ENCODE peak calls at places on chromosomes 11 and 22, in seven cellular contexts. C is stomach, L is GM23338, E is bronchial epithelial cell, A is cardiac fibroblast, W is astrocyte of the spinal cord, M is cardiac muscle cell. G is an unnamed sample.

GRCh38 chr22:46750861-46751260 is 11.6 kb upstream of the TBC1D22A start:
- DNase-seq in C (peak), L (no peak), E (no peak), A (no peak), W (no peak), M (no peak), G (no peak)

GRCh38 chr11:70567680-70568503 is 169.6 kb downstream of the CTTN start:
- DNase-seq in C (no peak), L (peak), E (peak), A (peak), W (peak), M (no peak), G (no peak)

GRCh38 chr11:73249858-73250773 is 22.0 kb upstream of the P2RY6 start:
- DNase-seq in C (no peak), L (no peak), E (no peak), A (peak), W (no peak), M (no peak), G (no peak)

GRCh38 chr11:116733959-116734517 is 38.7 kb downstream of the BUD13 start:
- DNase-seq in C (no peak), L (no peak), E (no peak), A (no peak), W (no peak), M (no peak), G (no peak)

GRCh38 chr11:70483077-70483861 is 84.9 kb downstream of the CTTN start:
- DNase-seq in C (peak), L (peak), E (peak), A (peak), W (peak), M (peak), G (no peak)

GRCh38 chr11:116733386-116733755 is 39.4 kb downstream of the BUD13 start:
- DNase-seq in C (no peak), L (no peak), E (no peak), A (no peak), W (no peak), M (no peak), G (no peak)

GRCh38 chr11:27183672-27184457 is 143.2 kb downstream of the BBOX1 start:
- DNase-seq in C (peak), L (peak), E (peak), A (peak), W (peak), M (peak), G (no peak)

GRCh38 chr11:95145430-95146063 is 55.9 kb downstream of the ENDOD1 start:
- DNase-seq in C (no peak), L (no peak), E (no peak), A (no peak), W (no peak), M (no peak), G (no peak)

GRCh38 chr11:34425863-34426262 is 12.9 kb upstream of the CAT start:
- DNase-seq in C (no peak), L (no peak), E (no peak), A (peak), W (peak), M (no peak), G (peak)

GRCh38 chr11:69201764-69202370 is 46.1 kb downstream of the SMIM38 start:
- DNase-seq in C (no peak), L (no peak), E (no peak), A (no peak), W (no peak), M (no peak), G (no peak)

GRCh38 chr22:21866821-21867527 is 471 bp downstream of the MAPK1 start:
- DNase-seq in C (peak), L (peak), E (no peak), A (no peak), W (no peak), M (peak), G (no peak)

GRCh38 chr22:27674524-27674923 is 127.0 kb downstream of the MN1 start:
- DNase-seq in C (no peak), L (no peak), E (no peak), A (no peak), W (no peak), M (no peak), G (no peak)

GRCh38 chr11:26319906-26320305 is 12.0 kb upstream of the ANO3 start:
- DNase-seq in C (no peak), L (peak), E (peak), A (peak), W (peak), M (no peak), G (no peak)

GRCh38 chr11:69106124-69106811 is 49.5 kb upstream of the SMIM38 start:
- DNase-seq in C (peak), L (no peak), E (no peak), A (no peak), W (no peak), M (no peak), G (no peak)

GRCh38 chr11:1479678-1480118 is 6.9 kb downstream of the MOB2 start:
- DNase-seq in C (no peak), L (no peak), E (no peak), A (no peak), W (no peak), M (no peak), G (no peak)

GRCh38 chr11:35303596-35304392 is 115.6 kb downstream of the SLC1A2 start:
- DNase-seq in C (peak), L (no peak), E (peak), A (peak), W (peak), M (no peak), G (peak)

GRCh38 chr11:2314136-2314524 is 12.3 kb downstream of the TSPAN32 start:
- DNase-seq in C (no peak), L (no peak), E (no peak), A (no peak), W (no peak), M (no peak), G (no peak)

GRCh38 chr11:2447951-2448650 is 3.3 kb downstream of the KCNQ1 start:
- DNase-seq in C (no peak), L (no peak), E (no peak), A (no peak), W (no peak), M (no peak), G (no peak)

GRCh38 chr22:48712558-48712957 is 1115.1 kb downstream of the BRD1 start:
- DNase-seq in C (no peak), L (no peak), E (no peak), A (no peak), W (no peak), M (no peak), G (no peak)

GRCh38 chr22:32843300-32843699 is 41.8 kb downstream of the TIMP3 start:
- DNase-seq in C (no peak), L (no peak), E (no peak), A (no peak), W (no peak), M (no peak), G (no peak)

GRCh38 chr11:134841972-134842371 is 429.9 kb upstream of the B3GAT1 start:
- DNase-seq in C (no peak), L (no peak), E (no peak), A (no peak), W (no peak), M (no peak), G (no peak)

GRCh38 chr11:62324738-62325556 is 12.3 kb upstream of the ASRGL1 start:
- DNase-seq in C (no peak), L (peak), E (peak), A (peak), W (peak), M (peak), G (no peak)

GRCh38 chr22:20016734-20017621 is at the start of gene ARVCF:
- DNase-seq in C (peak), L (peak), E (peak), A (peak), W (peak), M (peak), G (peak)

GRCh38 chr22:20013382-20013871 is 3.2 kb downstream of the ARVCF start:
- DNase-seq in C (peak), L (peak), E (peak), A (peak), W (peak), M (peak), G (no peak)

GRCh38 chr22:20015971-20016733 is 471 bp downstream of the ARVCF start:
- DNase-seq in C (peak), L (peak), E (no peak), A (no peak), W (no peak), M (peak), G (no peak)

GRCh38 chr22:20014526-20015186 is 2.0 kb downstream of the ARVCF start:
- DNase-seq in C (no peak), L (no peak), E (no peak), A (no peak), W (no peak), M (no peak), G (no peak)

GRCh38 chr22:20015187-20015625 is 1.4 kb downstream of the ARVCF start:
- DNase-seq in C (no peak), L (no peak), E (no peak), A (no peak), W (no peak), M (no peak), G (no peak)
- H3K4me3 ChIP-seq in C (no peak), L (peak), E (no peak), A (no peak), W (no peak), M (no peak), G (no peak)

GRCh38 chr11:112279901-112280267 is 19.2 kb upstream of the PLET1 start:
- DNase-seq in C (peak), L (peak), E (no peak), A (peak), W (peak), M (peak), G (no peak)
- H3K4me3 ChIP-seq in C (peak), L (peak), E (peak), A (peak), W (peak), M (peak), G (peak)

GRCh38 chr11:105611414-105611813 is 1.5 kb downstream of the GRIA4 start:
- DNase-seq in C (no peak), L (no peak), E (no peak), A (no peak), W (no peak), M (peak), G (no peak)
- H3K4me3 ChIP-seq in C (no peak), L (peak), E (no peak), A (no peak), W (peak), M (peak), G (no peak)

DNA sequence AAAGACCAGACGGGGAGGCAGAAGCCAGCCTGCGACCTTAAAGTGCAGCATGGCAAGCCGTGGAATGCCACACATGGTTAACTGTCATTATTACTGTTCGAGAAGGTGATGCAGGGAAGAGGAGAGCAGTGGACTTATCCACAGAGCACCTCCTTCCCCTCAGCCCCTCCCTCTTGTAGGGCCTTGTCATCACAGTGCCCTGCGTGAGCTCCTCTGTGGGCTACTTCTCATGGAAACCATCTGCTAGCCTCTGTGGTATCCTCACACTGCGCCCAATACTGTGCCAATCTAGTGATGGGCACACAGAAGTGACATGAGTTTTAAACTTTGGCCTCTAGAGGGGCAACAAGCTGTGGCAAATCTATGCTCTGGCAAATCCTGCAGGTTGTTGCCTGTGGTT is 18.2 kb upstream of the CCDC134 start:
- DNase-seq in C (no peak), L (no peak), E (no peak), A (no peak), W (no peak), M (no peak), G (no peak)
- H3K4me3 ChIP-seq in C (no peak), L (no peak), E (no peak), A (no peak), W (no peak), M (no peak), G (no peak)